ENCODE peak calls at places on chromosomes 4 and X, in seven cellular contexts. D is lower lobe of right lung; Z is CD4-positive, CD25-positive, alpha-beta regulatory T cell; R is GM12878; O is upper lobe of right lung; N is NT2/D1; Q is endothelial cell of umbilical vein. I is an unnamed sample.

GRCh38 chrX:22689290-22689689 is 310.5 kb upstream of the DDX53 start:
- DNase-seq in Q (no peak), O (no peak), Z (no peak), R (no peak), D (no peak), N (peak; percentile 44), I (no peak)

GRCh38 chrX:30957753-30958152 is 68.7 kb upstream of the TAB3 start:
- DNase-seq in O (no peak), R (no peak), N (no peak), Q (no peak), D (no peak), Z (no peak), I (no peak)

GRCh38 chrX:131802836-131803626 is 220.1 kb upstream of the STK26 start:
- DNase-seq in Q (peak; percentile 1), N (no peak), O (no peak), Z (peak; percentile 86), R (peak; percentile 68), D (no peak), I (peak; percentile 91)

GRCh38 chr4:54333657-54334056 is 104.6 kb downstream of the PDGFRA start:
- DNase-seq in D (no peak), R (no peak), O (no peak), N (no peak), Q (no peak), Z (no peak), I (no peak)

GRCh38 chr4:47143261-47143660 is 111.9 kb downstream of the GABRB1 start:
- DNase-seq in D (no peak), R (no peak), Q (no peak), Z (no peak), O (no peak), N (no peak), I (no peak)

GRCh38 chr4:63717384-63717783 is 691.9 kb downstream of the TECRL start:
- DNase-seq in Q (no peak), N (peak; percentile 18), R (peak; percentile 3), Z (no peak), D (no peak), O (no peak), I (no peak)

GRCh38 chr4:53592128-53592527 is 842 bp upstream of the LNX1 start:
- DNase-seq in Q (peak; percentile 13), N (no peak), Z (no peak), O (no peak), D (no peak), R (no peak), I (peak; percentile 73)

GRCh38 chrX:40314070-40314469 is 216.3 kb upstream of the BCOR start:
- DNase-seq in D (no peak), Z (no peak), N (no peak), Q (no peak), O (no peak), R (no peak), I (no peak)

GRCh38 chr4:158825443-158826036 is 56.7 kb downstream of the FNIP2 start:
- DNase-seq in R (no peak), Q (no peak), Z (no peak), N (no peak), D (no peak), O (no peak), I (no peak)

GRCh38 chr4:158824425-158825274 is 55.8 kb downstream of the FNIP2 start:
- DNase-seq in O (no peak), Z (no peak), R (no peak), D (no peak), N (no peak), Q (peak; percentile 87), I (no peak)

GRCh38 chr4:158826057-158826456 is 57.2 kb downstream of the FNIP2 start:
- DNase-seq in D (no peak), Z (peak; percentile 36), N (no peak), Q (peak; percentile 30), O (no peak), R (no peak), I (no peak)

GRCh38 chr4:158827475-158828085 is 58.8 kb downstream of the FNIP2 start:
- DNase-seq in N (no peak), D (no peak), R (no peak), O (no peak), Z (no peak), Q (no peak), I (no peak)

DNA sequence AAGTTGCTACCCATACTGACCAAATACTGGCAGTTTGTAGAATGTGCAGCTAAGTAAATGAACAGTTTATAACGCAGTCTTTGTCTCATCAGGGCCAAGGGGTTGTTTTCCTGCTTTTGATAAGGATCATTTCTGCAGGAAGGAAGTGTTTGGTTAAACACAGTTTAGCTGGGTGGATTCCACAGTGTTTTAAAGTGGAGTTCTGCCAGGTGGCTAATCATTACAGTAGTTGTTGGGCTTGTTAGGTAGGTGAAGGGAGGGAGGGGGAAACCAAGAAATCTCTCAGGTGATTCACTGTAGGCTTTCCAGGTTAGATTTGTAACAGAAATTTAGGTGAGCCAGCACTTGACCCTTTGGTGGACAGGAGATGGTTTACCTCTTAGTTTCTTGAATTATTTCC is 58.1 kb downstream of the FNIP2 start:
- DNase-seq in N (no peak), R (no peak), Q (peak; percentile 68), Z (peak; percentile 25), O (no peak), D (no peak), I (no peak)
- H3K27me3 ChIP-seq in N (no peaks in the 10 kb centered on the region), R (no peaks in the 10 kb centered on the region), Q (no peaks in the 10 kb centered on the region), Z (no peaks in the 10 kb centered on the region), O (no peaks in the 10 kb centered on the region), D (no peaks in the 10 kb centered on the region), I (no peaks in the 10 kb centered on the region)

GRCh38 chr4:76951333-76952033 is 1.9 kb downstream of the SEPTIN11 start:
- DNase-seq in R (no peak), N (no peak), Q (peak; percentile 11), O (no peak), Z (no peak), D (no peak), I (no peak)

GRCh38 chr4:76949293-76950051 is at the start of gene SEPTIN11:
- DNase-seq in O (peak; percentile 96), Z (peak; percentile 85), Q (peak; percentile 92), D (peak; percentile 94), R (peak; percentile 55), N (peak; percentile 75), I (peak; percentile 95)

GRCh38 chr4:76950052-76950845 is 697 bp downstream of the SEPTIN11 start:
- DNase-seq in O (peak; percentile 86), R (no peak), D (peak; percentile 85), Z (peak; percentile 55), N (no peak), Q (peak; percentile 45), I (peak; percentile 88)

GRCh38 chr4:76952071-76952470 is 2.5 kb downstream of the SEPTIN11 start:
- DNase-seq in Z (no peak), O (no peak), D (no peak), R (no peak), N (no peak), Q (no peak), I (no peak)

DNA sequence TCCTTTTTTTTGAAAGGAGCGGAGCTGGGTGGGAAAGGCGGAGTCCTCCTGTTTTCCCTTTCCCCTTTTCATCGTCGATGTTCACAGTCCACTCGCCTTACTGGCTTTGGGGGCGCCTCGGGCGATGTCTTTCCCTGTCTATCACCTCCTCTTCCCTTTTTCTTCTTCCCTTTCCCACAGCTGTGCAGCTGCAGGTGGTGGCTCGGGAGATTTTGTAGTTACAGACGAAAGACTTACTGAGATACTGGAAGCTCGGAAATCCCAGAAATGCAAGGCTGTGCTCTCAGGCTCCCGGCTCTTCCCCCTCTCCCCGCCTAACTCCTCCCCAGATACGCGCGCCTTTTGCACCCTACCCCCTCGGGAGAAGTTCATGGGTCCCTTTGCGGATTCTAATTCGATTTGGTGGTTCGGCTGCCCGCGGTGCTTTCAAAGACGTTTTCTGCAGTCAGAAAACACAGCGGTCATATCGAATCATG is 1.3 kb downstream of the SEPTIN11 start:
- DNase-seq in N (no peak), R (no peak), Z (peak; percentile 20), D (peak; percentile 49), O (no peak), Q (peak; percentile 48), I (no peak)
- H3K4me1 ChIP-seq in N (no peaks in the 10 kb centered on the region), R (peaks cover 14% of the 10 kb centered on the region), Z (peaks cover 24% of the 10 kb centered on the region), D (peaks cover 45% of the 10 kb centered on the region), O (peaks cover 16% of the 10 kb centered on the region), Q (peaks cover 19% of the 10 kb centered on the region), I (no peaks in the 10 kb centered on the region)

GRCh38 chr4:65669981-65670330 is 333 bp downstream of the EPHA5 start:
- DNase-seq in Z (no peak), N (no peak), D (no peak), O (no peak), Q (no peak), R (no peak), I (no peak)
- H3K27me3 ChIP-seq in Z (no peaks in the 10 kb centered on the region), N (peaks cover 63% of the 10 kb centered on the region), D (peaks cover 61% of the 10 kb centered on the region), O (peaks cover 67% of the 10 kb centered on the region), Q (peaks cover 17% of the 10 kb centered on the region), R (peaks cover 9% of the 10 kb centered on the region), I (no peaks in the 10 kb centered on the region)

GRCh38 chr4:6923507-6923906 is 13.9 kb downstream of the TBC1D14 start:
- DNase-seq in D (no peak), Q (no peak), R (no peak), N (no peak), Z (no peak), O (no peak), I (no peak)
- H3K4me1 ChIP-seq in D (peaks cover 58% of the 10 kb centered on the region), Q (no peaks in the 10 kb centered on the region), R (peaks cover 12% of the 10 kb centered on the region), N (peaks cover 5% of the 10 kb centered on the region), Z (peaks cover 56% of the 10 kb centered on the region), O (peaks cover 45% of the 10 kb centered on the region), I (no peaks in the 10 kb centered on the region)

DNA sequence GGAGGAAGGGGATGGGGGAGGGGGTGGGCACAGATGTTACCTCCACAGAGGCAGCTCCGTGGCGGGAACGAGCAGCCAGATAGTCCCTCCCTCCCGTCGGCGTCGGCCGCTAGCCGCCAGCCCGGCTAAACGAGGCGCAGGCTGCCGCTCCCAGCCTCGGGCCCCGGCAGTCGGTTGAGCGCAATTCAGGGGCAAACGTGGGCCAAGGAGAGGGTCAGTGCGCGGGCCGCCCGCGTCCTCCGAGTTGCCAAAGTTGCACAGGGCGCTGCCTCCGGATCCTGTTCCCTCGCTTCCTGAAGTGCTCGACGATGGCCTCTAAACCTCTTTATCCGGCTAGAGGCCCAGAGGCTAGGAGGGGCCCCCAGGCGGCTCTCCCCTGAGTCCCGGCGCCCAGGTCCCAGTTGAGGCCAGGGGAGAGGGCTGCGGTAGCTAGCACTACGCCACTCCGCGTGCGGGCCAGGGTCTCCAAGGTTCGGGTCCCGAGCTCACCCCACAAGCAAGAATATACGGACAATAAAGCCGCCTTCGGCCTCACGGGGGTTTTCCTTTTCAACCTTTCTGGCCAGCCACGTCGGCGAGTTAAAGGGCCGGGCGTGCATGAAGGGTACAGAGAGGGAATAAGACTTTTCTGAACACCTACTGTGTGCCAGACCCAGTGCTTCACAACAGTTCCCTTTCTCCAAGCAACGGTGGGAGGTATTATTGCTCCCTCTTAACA is 138.7 kb upstream of the ZIC3 start:
- DNase-seq in R (no peak), Z (no peak), O (no peak), D (no peak), N (no peak), Q (no peak), I (no peak)
- H3K27me3 ChIP-seq in R (no peaks in the 10 kb centered on the region), Z (peaks cover 18% of the 10 kb centered on the region), O (peaks cover 53% of the 10 kb centered on the region), D (peaks cover 64% of the 10 kb centered on the region), N (peaks cover 11% of the 10 kb centered on the region), Q (peaks cover 15% of the 10 kb centered on the region), I (no peaks in the 10 kb centered on the region)

DNA sequence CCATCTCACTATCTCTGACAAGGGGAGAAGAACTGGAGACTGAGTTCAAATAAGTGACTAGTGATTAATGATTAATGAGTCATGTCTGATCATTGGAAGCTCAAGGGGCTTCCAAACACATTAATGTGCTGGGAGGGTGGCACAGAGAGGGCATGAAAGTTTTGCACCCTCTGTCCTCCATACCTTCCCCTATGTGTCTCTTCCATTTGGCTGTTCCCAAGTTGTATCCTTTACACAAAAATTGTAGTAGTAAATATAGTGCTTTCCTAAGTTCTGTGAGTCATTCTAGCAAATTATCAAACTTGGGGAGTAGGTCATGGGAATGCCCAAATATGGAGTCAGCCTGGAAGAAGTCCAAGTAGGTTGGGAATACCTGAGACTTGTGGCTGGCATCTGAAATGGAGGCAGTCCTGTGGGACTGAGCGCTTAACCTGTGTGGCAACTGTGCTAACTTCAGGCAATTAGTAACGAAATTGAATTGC is 4.1 kb upstream of the FAM200B start:
- DNase-seq in D (no peak), Q (peak; percentile 43), Z (no peak), N (no peak), R (no peak), O (no peak), I (no peak)
- H3K4me1 ChIP-seq in D (peaks cover 7% of the 10 kb centered on the region), Q (peaks cover 32% of the 10 kb centered on the region), Z (peaks cover 13% of the 10 kb centered on the region), N (no peaks in the 10 kb centered on the region), R (peaks cover 4% of the 10 kb centered on the region), O (peaks cover 6% of the 10 kb centered on the region), I (no peaks in the 10 kb centered on the region)